ENCODE peak calls at places on chromosomes 2 and 18, in four cellular contexts. W, Z, F and V are unnamed samples.

GRCh38 chr2:190571666-190572065 is 37.1 kb upstream of the NEMP2 start:
- DNase-seq in W (no peak), Z (no peak), F (no peak), V (no peak)

GRCh38 chr2:77008925-77009706 is 513.1 kb downstream of the LRRTM4 start:
- DNase-seq in W (no peak), Z (no peak), F (no peak), V (peak)

GRCh38 chr2:20040489-20041172 is 10.8 kb downstream of the LAPTM4A start:
- DNase-seq in W (no peak), Z (no peak), F (no peak), V (no peak)

GRCh38 chr2:158936978-158937377 is 31.5 kb upstream of the TANC1 start:
- DNase-seq in W (no peak), Z (no peak), F (no peak), V (no peak)

GRCh38 chr18:448116-448515 is 52.4 kb downstream of the COLEC12 start:
- DNase-seq in W (no peak), Z (no peak), F (no peak), V (no peak)

GRCh38 chr2:37590119-37590571 is 81.3 kb downstream of the CDC42EP3 start:
- DNase-seq in W (no peak), Z (no peak), F (no peak), V (no peak)

GRCh38 chr2:67048314-67048713 is 348.8 kb upstream of the ETAA1 start:
- DNase-seq in W (no peak), Z (no peak), F (no peak), V (no peak)

GRCh38 chr2:100923461-100924020 is 78.5 kb upstream of the RPL31 start:
- DNase-seq in W (no peak), Z (no peak), F (no peak), V (no peak)

GRCh38 chr2:230575640-230576324 is 136.9 kb upstream of the CAB39 start:
- DNase-seq in W (no peak), Z (no peak), F (no peak), V (no peak)

GRCh38 chr2:104448661-104449410 is 405.1 kb upstream of the POU3F3 start:
- DNase-seq in W (no peak), Z (no peak), F (no peak), V (no peak)

GRCh38 chr2:230335864-230336506 is 9.0 kb downstream of the SP140L start:
- DNase-seq in W (no peak), Z (no peak), F (no peak), V (no peak)

GRCh38 chr18:79867666-79868065 is 69.9 kb downstream of the KCNG2 start:
- DNase-seq in W (no peak), Z (no peak), F (no peak), V (no peak)

GRCh38 chr2:67043781-67044478 is 353.2 kb upstream of the ETAA1 start:
- DNase-seq in W (no peak), Z (no peak), F (no peak), V (peak)

GRCh38 chr2:101446869-101447268 is 28.0 kb downstream of the RFX8 start:
- DNase-seq in W (no peak), Z (no peak), F (no peak), V (no peak)

GRCh38 chr18:54444309-54444914 is 86.7 kb downstream of the C18orf54 start:
- DNase-seq in W (no peak), Z (peak), F (peak), V (peak)

GRCh38 chr2:231854616-231855125 is 68.4 kb downstream of the COPS7B start:
- DNase-seq in W (no peak), Z (no peak), F (no peak), V (no peak)

GRCh38 chr2:102451968-102452367 is 21.1 kb upstream of the SLC9A4 start:
- DNase-seq in W (no peak), Z (no peak), F (no peak), V (no peak)

GRCh38 chr2:207819021-207819687 is 49.4 kb upstream of the FZD5 start:
- DNase-seq in W (no peak), Z (peak), F (no peak), V (no peak)

GRCh38 chr18:79480171-79480981 is 84.6 kb downstream of the NFATC1 start:
- DNase-seq in W (no peak), Z (no peak), F (no peak), V (no peak)

GRCh38 chr2:219451626-219452360 is 17.1 kb downstream of the SPEG start:
- DNase-seq in W (no peak), Z (no peak), F (no peak), V (no peak)

GRCh38 chr2:224073676-224074075 is 34.6 kb upstream of the SERPINE2 start:
- DNase-seq in W (no peak), Z (no peak), F (no peak), V (no peak)

GRCh38 chr2:224063308-224063648 is 24.2 kb upstream of the SERPINE2 start:
- DNase-seq in W (no peak), Z (no peak), F (no peak), V (no peak)

GRCh38 chr2:224072541-224073188 is 33.6 kb upstream of the SERPINE2 start:
- DNase-seq in W (no peak), Z (no peak), F (no peak), V (no peak)

DNA sequence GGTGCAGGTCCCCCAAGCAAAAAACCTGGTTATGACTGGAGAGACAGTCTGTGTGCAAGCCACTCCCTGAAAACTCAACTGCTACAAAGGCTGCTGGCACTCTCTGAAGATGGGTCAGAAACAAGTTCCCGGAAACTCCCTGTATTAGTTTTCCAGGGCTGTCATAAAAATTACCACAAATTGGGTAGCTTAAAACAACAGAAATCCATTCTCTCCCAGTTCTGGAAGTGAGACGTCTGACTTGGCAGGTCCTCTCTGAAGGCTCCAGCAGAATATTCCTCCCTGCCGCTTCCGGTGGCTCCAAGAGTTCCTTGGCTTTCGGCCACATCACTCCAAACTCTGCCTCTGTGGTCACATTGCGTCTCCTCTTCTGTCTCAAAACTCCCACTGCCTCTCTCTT is 30.1 kb upstream of the SERPINE2 start:
- DNase-seq in W (no peak), Z (no peak), F (no peak), V (no peak)
- TF ChIP-seq YY1 in W (no peak), Z (no peak), F (no peak), V (no peak)

DNA sequence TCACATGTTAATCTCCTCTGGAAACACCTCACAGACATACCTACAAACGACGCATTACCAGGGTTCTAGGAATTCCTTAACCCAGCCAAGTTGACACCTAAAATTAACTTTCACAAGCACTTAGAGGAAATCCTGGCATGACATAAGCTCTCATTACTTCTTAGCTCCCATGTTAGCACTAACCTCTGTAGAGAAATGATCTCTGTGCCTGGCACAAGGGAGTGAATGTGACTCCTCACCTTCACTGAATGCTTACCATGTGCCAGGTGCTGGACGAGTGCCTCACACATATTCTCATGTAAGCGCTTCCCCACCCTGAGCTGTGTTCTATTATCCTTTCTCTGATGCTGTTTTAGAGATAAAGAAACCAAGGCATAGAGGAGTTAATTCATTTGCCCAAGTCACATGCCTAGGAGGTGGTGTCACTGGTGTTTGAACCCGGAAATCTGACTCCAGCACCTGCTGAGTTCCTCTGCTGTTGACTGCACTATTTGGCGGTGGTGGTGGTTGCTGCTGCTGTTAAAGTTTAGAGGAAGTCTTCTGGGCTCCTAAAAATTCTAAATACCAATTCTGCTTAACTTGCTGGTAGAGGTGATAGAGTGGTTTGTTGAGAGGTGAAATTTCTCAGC is 200.5 kb downstream of the CMPK2 start:
- DNase-seq in W (no peak), Z (no peak), F (no peak), V (no peak)
- TF ChIP-seq SUZ12 in W (no peak), Z (no peak), F (no peak), V (no peak)

DNA sequence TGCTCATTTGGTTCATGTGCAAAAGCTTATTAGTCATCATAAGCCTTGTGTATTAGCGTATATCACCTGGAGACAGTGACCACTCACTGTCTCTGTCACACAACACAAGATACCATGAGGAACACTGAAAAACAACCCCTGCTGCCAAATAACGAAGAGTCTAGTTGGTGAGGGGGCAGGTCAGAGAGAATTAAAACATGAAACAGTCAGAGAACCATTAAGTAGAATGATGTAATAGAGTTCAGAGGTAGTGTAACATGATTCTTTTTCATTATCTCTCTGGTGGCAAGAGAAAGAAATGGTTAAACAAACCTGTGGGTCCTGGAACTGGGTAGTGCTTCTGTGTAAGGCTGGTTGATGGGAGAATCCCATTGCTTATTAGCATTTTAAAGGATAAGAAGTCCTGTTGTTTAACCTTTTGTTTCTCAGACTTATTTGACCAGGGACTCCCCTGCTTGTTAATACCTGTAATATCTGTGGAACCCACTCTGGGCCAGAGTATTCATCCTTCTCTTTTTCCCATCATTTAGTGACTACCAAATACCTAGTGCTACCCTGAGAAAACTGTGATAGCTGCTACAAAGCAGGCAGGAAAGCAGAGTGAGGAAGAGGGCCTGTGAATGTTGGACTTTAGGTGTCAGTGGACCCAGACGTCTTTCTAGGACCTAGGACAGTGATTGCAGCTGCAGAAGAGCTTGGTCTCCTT is 38.1 kb downstream of the PTRHD1 start:
- DNase-seq in W (no peak), Z (peak), F (no peak), V (no peak)
- TF ChIP-seq YY1 in W (no peak), Z (no peak), F (no peak), V (no peak)

DNA sequence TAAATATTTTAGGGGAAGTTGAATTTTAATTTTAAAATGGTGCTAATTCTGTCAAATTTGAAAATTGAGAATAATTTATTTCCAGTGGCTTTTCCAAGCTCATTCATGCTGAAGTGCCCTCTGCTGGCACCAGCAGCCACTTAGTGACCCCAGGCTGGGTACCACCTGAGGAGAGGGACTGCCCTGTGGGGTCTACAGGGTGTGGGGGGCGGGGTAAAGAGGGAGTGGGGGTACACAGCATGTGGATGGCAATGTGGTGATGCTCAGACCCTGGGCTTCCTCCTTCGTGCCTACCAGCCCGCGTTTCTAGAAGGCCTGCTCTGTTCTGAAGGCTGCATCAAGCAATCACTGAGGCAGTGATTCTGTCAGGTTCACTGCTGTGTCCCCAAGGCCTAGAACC is 45.1 kb upstream of the SCLY start:
- DNase-seq in W (no peak), Z (no peak), F (no peak), V (no peak)
- TF ChIP-seq SUZ12 in W (no peak), Z (no peak), F (no peak), V (no peak)

GRCh38 chr2:198326431-198326830 is 522.0 kb downstream of the PLCL1 start:
- DNase-seq in W (no peak), Z (no peak), F (no peak), V (no peak)
- TF ChIP-seq YY1 in W (no peak), Z (no peak), F (no peak), V (no peak)

GRCh38 chr18:61127714-61128485 is 205.3 kb upstream of the CDH20 start:
- DNase-seq in W (no peak), Z (no peak), F (no peak), V (no peak)

GRCh38 chr18:61132036-61132435 is 201.2 kb upstream of the CDH20 start:
- DNase-seq in W (no peak), Z (no peak), F (no peak), V (no peak)

GRCh38 chr18:61129001-61129400 is 204.2 kb upstream of the CDH20 start:
- DNase-seq in W (no peak), Z (no peak), F (no peak), V (no peak)
- TF ChIP-seq SUZ12 in W (no peak), Z (no peak), F (no peak), V (no peak)

DNA sequence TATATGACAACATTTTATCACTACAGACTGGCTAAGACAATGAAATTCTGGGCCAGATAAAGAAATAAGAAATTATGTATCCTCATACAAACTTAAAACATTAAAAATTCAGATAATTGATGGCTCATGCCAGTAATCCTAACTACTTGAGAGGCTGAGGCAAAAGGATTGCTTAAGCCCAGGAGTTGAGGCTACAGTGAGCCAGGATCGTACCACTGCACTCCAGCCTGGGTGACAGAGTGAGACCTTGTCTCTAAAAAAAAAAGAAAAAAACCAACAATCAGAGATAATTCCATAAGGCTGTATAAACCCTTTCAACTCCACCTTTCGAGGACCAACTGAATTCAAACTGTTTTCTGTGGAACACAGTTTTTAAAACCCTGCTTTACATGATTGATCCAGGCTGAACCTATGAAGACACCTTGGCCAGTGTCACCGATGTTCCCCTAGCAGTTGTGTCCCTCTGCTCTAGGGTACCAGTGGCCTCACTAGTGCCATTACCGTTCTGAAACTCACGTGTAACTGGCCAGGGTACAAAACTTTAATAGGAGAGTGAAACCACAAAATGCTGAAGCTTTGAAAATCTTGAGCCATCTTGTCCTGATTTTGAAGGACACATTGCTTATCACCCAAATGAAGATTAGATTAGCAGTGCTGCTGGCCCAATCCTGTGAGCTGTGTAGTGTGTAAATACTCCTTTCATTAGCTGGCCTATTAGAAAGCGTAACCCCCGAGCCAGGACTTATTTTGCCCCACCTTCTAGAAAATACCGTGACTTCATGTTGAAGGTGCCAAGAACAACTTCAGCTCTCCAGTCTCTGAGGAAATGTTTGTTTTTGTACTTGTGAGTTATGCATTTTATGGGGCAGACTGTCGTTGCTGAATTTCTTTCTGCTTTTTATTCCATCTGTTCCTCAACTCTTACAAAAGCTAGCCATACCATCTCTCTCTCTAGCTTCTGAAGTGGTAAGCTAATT is 148.0 kb upstream of the MAP3K20 start:
- DNase-seq in W (no peak), Z (no peak), F (no peak), V (no peak)
- TF ChIP-seq YY1 in W (no peak), Z (no peak), F (no peak), V (no peak)

DNA sequence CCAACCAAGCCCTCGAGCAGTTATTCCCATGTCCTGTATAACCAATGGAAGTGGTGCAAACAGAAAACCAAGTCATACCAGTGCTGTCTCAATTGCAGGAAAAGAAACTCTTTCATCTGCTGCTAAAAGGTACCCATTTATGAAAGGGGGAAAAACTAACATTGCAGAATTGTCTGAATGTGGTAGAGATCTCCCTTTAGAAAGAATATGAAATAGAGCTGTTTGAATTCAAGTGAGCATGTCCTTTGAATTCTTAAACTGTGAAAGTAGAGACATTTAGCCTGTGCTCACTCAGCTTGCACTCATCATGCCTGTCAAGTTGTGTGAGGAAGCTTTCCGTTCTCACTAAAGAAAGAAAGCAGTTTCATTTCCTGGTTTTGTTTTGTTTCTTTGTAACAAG is 87.3 kb downstream of the EML4 start:
- DNase-seq in W (peak), Z (no peak), F (no peak), V (no peak)
- TF ChIP-seq SUZ12 in W (no peak), Z (no peak), F (no peak), V (no peak)

GRCh38 chr2:12862541-12862940 is 145.8 kb downstream of the TRIB2 start:
- DNase-seq in W (no peak), Z (no peak), F (no peak), V (no peak)

GRCh38 chr2:12857891-12858290 is 141.2 kb downstream of the TRIB2 start:
- DNase-seq in W (no peak), Z (no peak), F (no peak), V (no peak)

GRCh38 chr2:12858786-12859185 is 142.1 kb downstream of the TRIB2 start:
- DNase-seq in W (no peak), Z (no peak), F (no peak), V (no peak)

GRCh38 chr2:12863937-12864336 is 147.2 kb downstream of the TRIB2 start:
- DNase-seq in W (no peak), Z (no peak), F (no peak), V (no peak)

GRCh38 chr2:12861344-12861942 is 144.7 kb downstream of the TRIB2 start:
- DNase-seq in W (no peak), Z (no peak), F (no peak), V (no peak)
- TF ChIP-seq YY1 in W (no peak), Z (no peak), F (no peak), V (no peak)

GRCh38 chr2:163737563-163737962 is 1.8 kb upstream of the FIGN start:
- DNase-seq in W (no peak), Z (no peak), F (no peak), V (no peak)

GRCh38 chr2:163737169-163737439 is 1.3 kb upstream of the FIGN start:
- DNase-seq in W (no peak), Z (no peak), F (no peak), V (no peak)

GRCh38 chr2:163735692-163736432 is at the start of gene FIGN:
- DNase-seq in W (no peak), Z (peak), F (peak), V (peak)

GRCh38 chr2:163734911-163735691 is 707 bp downstream of the FIGN start:
- DNase-seq in W (no peak), Z (no peak), F (no peak), V (no peak)

GRCh38 chr2:163736433-163737168 is 793 bp upstream of the FIGN start:
- DNase-seq in W (no peak), Z (peak), F (peak), V (peak)
- TF ChIP-seq SUZ12 in W (no peak), Z (no peak), F (no peak), V (no peak)